ENCODE peak calls at places on chromosome 12, in six cellular contexts. S is NCI-H187 treated with DMSO at 0.1 percent for 48 hours, F is AG08396, H is hypothalamus, N is GM10248, O is NCI-H1048. C is an unnamed sample.

GRCh38 chr12:13347241-13348043 is 150.9 kb downstream of the EMP1 start:
- DNase-seq in S (no peak), F (peak), H (peak), N (no peak), O (no peak), C (peak)

GRCh38 chr12:67269632-67270578 is 747 bp downstream of the CAND1 start:
- DNase-seq in S (no peak), F (peak), H (peak), N (peak), O (no peak), C (peak)

GRCh38 chr12:74449872-74450271 is 87.8 kb upstream of the ATXN7L3B start:
- DNase-seq in S (no peak), F (no peak), H (no peak), N (no peak), O (no peak), C (peak)

GRCh38 chr12:6832125-6832524 is 3.9 kb downstream of the P3H3 start:
- DNase-seq in S (no peak), F (no peak), H (no peak), N (no peak), O (no peak), C (no peak)

GRCh38 chr12:49622501-49623141 is 740 bp upstream of the PRPF40B start:
- DNase-seq in S (no peak), F (peak), H (peak), N (peak), O (no peak), C (peak)

GRCh38 chr12:6465467-6466183 is 4.9 kb downstream of the VAMP1 start:
- DNase-seq in S (no peak), F (peak), H (peak), N (no peak), O (no peak), C (peak)

GRCh38 chr12:59055204-59055839 is 135.0 kb upstream of the LRIG3 start:
- DNase-seq in S (no peak), F (peak), H (no peak), N (peak), O (no peak), C (no peak)

GRCh38 chr12:109459247-109459646 is 17.9 kb downstream of the KCTD10 start:
- DNase-seq in S (no peak), F (no peak), H (no peak), N (no peak), O (no peak), C (no peak)

GRCh38 chr12:1250641-1251040 is 259.6 kb downstream of the ERC1 start:
- DNase-seq in S (no peak), F (no peak), H (no peak), N (no peak), O (no peak), C (no peak)

GRCh38 chr12:116160196-116160595 is 117.3 kb downstream of the MED13L start:
- DNase-seq in S (no peak), F (no peak), H (no peak), N (no peak), O (no peak), C (no peak)

GRCh38 chr12:91109148-91109564 is 2.1 kb downstream of the LUM start:
- DNase-seq in S (peak), F (peak), H (no peak), N (peak), O (no peak), C (peak)

GRCh38 chr12:43662736-43663135 is 95.9 kb downstream of the PUS7L start:
- DNase-seq in S (no peak), F (no peak), H (no peak), N (no peak), O (no peak), C (no peak)

GRCh38 chr12:54306925-54307731 is 6.3 kb upstream of the NFE2 start:
- DNase-seq in S (peak), F (no peak), H (no peak), N (no peak), O (no peak), C (peak)

GRCh38 chr12:27424631-27425230 is 21.8 kb upstream of the SMCO2 start:
- DNase-seq in S (no peak), F (peak), H (peak), N (peak), O (no peak), C (peak)

GRCh38 chr12:104651812-104652211 is 195.1 kb downstream of the CHST11 start:
- DNase-seq in S (no peak), F (no peak), H (no peak), N (no peak), O (no peak), C (no peak)

GRCh38 chr12:102962532-102962931 is 5.1 kb downstream of the ASCL1 start:
- DNase-seq in S (no peak), F (no peak), H (no peak), N (no peak), O (no peak), C (no peak)

GRCh38 chr12:111122458-111122878 is 202.1 kb upstream of the MYL2 start:
- DNase-seq in S (no peak), F (no peak), H (no peak), N (no peak), O (no peak), C (no peak)

GRCh38 chr12:57890191-57891120 is 43.9 kb upstream of the CTDSP2 start:
- DNase-seq in S (no peak), F (no peak), H (no peak), N (no peak), O (no peak), C (no peak)

GRCh38 chr12:31900271-31900670 is 58.9 kb upstream of the RESF1 start:
- DNase-seq in S (no peak), F (no peak), H (no peak), N (no peak), O (no peak), C (peak)

GRCh38 chr12:62640910-62641448 is 174.4 kb downstream of the MON2 start:
- DNase-seq in S (no peak), F (peak), H (no peak), N (peak), O (no peak), C (no peak)

GRCh38 chr12:74119811-74120362 is 417.7 kb upstream of the ATXN7L3B start:
- DNase-seq in S (no peak), F (no peak), H (peak), N (no peak), O (no peak), C (no peak)

GRCh38 chr12:65879878-65880277 is 55.6 kb downstream of the HMGA2 start:
- DNase-seq in S (no peak), F (peak), H (no peak), N (no peak), O (no peak), C (no peak)

GRCh38 chr12:92431146-92431545 is 271.6 kb upstream of the PLEKHG7 start:
- DNase-seq in S (no peak), F (no peak), H (no peak), N (peak), O (no peak), C (peak)

GRCh38 chr12:65902504-65902903 is 78.2 kb downstream of the HMGA2 start:
- DNase-seq in S (no peak), F (no peak), H (no peak), N (peak), O (no peak), C (peak)

GRCh38 chr12:4821000-4821399 is 88.7 kb upstream of the KCNA1 start:
- DNase-seq in S (no peak), F (no peak), H (no peak), N (no peak), O (no peak), C (no peak)

GRCh38 chr12:64679487-64679983 is 69.2 kb downstream of the RASSF3 start:
- DNase-seq in S (no peak), F (no peak), H (no peak), N (no peak), O (no peak), C (no peak)

GRCh38 chr12:103811791-103812190 is 29.2 kb downstream of the NT5DC3 start:
- DNase-seq in S (no peak), F (no peak), H (no peak), N (no peak), O (no peak), C (no peak)

GRCh38 chr12:130087222-130087621 is 75.0 kb upstream of the FZD10 start:
- DNase-seq in S (no peak), F (no peak), H (no peak), N (no peak), O (no peak), C (no peak)

C was measured in OCI-M1.